ENCODE peak calls at places on chromosomes 12 and 14, in six cellular contexts. One of them, this sample, is unnamed.

GRCh38 chr12:46227616-46228015 is 41.2 kb downstream of the SLC38A1 start:
- DNase-seq in esophagus muscularis mucosa: no peak
- DNase-seq in HepG2: no peak
- DNase-seq in stomach: no peak
- DNase-seq in H1: no peak
- DNase-seq in sigmoid colon: no peak
- DNase-seq in this sample: no peak

GRCh38 chr12:93019240-93019910 is 90.3 kb upstream of the EEA1 start:
- DNase-seq in esophagus muscularis mucosa: no peak
- DNase-seq in HepG2: no peak
- DNase-seq in stomach: no peak
- DNase-seq in H1: no peak
- DNase-seq in sigmoid colon: no peak
- DNase-seq in this sample: no peak

GRCh38 chr12:3238196-3238595 is 161.0 kb downstream of the TSPAN9 start:
- DNase-seq in esophagus muscularis mucosa: no peak
- DNase-seq in HepG2: no peak
- DNase-seq in stomach: no peak
- DNase-seq in H1: no peak
- DNase-seq in sigmoid colon: no peak
- DNase-seq in this sample: no peak

GRCh38 chr12:118052324-118053070 is 8.5 kb downstream of the WSB2 start:
- DNase-seq in esophagus muscularis mucosa: no peak
- DNase-seq in HepG2: peak; percentile 99
- DNase-seq in stomach: peak; percentile 81
- DNase-seq in H1: no peak
- DNase-seq in sigmoid colon: peak; percentile 88
- DNase-seq in this sample: peak; percentile 63

GRCh38 chr14:105117710-105118385 is 50.7 kb downstream of the JAG2 start:
- DNase-seq in esophagus muscularis mucosa: no peak
- DNase-seq in HepG2: no peak
- DNase-seq in stomach: no peak
- DNase-seq in H1: no peak
- DNase-seq in sigmoid colon: no peak
- DNase-seq in this sample: peak; percentile 8

GRCh38 chr12:79206871-79207270 is 342.3 kb downstream of the SYT1 start:
- DNase-seq in esophagus muscularis mucosa: no peak
- DNase-seq in HepG2: no peak
- DNase-seq in stomach: no peak
- DNase-seq in H1: no peak
- DNase-seq in sigmoid colon: no peak
- DNase-seq in this sample: no peak

GRCh38 chr14:33848706-33849454 is 102.0 kb downstream of the EGLN3 start:
- DNase-seq in esophagus muscularis mucosa: peak; percentile 89
- DNase-seq in HepG2: peak; percentile 81
- DNase-seq in stomach: peak; percentile 78
- DNase-seq in H1: peak; percentile 89
- DNase-seq in sigmoid colon: peak; percentile 71
- DNase-seq in this sample: no peak

GRCh38 chr12:119334459-119335170 is at the start of gene CCDC60:
- DNase-seq in esophagus muscularis mucosa: no peak
- DNase-seq in HepG2: no peak
- DNase-seq in stomach: peak; percentile 41
- DNase-seq in H1: peak; percentile 93
- DNase-seq in sigmoid colon: no peak
- DNase-seq in this sample: no peak

GRCh38 chr12:49703647-49704137 is 3.5 kb downstream of the FMNL3 start:
- DNase-seq in esophagus muscularis mucosa: no peak
- DNase-seq in HepG2: no peak
- DNase-seq in stomach: no peak
- DNase-seq in H1: no peak
- DNase-seq in sigmoid colon: no peak
- DNase-seq in this sample: no peak

GRCh38 chr12:101795786-101796185 is 35.0 kb downstream of the GNPTAB start:
- DNase-seq in esophagus muscularis mucosa: no peak
- DNase-seq in HepG2: no peak
- DNase-seq in stomach: no peak
- DNase-seq in H1: no peak
- DNase-seq in sigmoid colon: no peak
- DNase-seq in this sample: no peak

GRCh38 chr14:104871145-104871655 is 6.1 kb downstream of the CEP170B start:
- DNase-seq in esophagus muscularis mucosa: no peak
- DNase-seq in HepG2: no peak
- DNase-seq in stomach: no peak
- DNase-seq in H1: no peak
- DNase-seq in sigmoid colon: peak; percentile 58
- DNase-seq in this sample: no peak

DNA sequence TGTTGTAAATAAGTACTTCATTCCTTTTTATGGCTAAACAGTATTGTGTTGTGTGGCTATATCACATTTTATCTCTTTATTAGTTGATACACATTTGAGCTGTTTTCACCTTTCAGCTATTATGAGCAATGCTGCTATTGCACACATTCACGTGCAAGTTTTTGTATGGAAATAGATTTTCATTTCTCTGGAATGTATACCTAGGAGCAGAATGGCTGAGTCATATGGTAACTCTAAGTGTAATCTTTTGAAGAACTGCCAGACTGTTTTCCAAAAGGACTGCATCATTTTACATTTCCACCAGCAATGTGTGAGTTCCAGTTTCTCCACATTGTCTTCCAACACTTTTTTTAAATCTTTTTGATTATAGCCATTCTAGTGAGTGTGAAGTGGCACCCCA is 134.0 kb downstream of the SRGAP1 start:
- DNase-seq in esophagus muscularis mucosa: no peak
- DNase-seq in HepG2: peak; percentile 4
- DNase-seq in stomach: no peak
- DNase-seq in H1: no peak
- DNase-seq in sigmoid colon: no peak
- DNase-seq in this sample: no peak
- H3K27ac ChIP-seq in esophagus muscularis mucosa: no peak overlapping the region
- H3K27ac ChIP-seq in HepG2: no peak overlapping the region
- H3K27ac ChIP-seq in stomach: no peak overlapping the region
- H3K27ac ChIP-seq in H1: no peak overlapping the region
- H3K27ac ChIP-seq in sigmoid colon: no peak overlapping the region
- H3K27ac ChIP-seq in this sample: no peak overlapping the region

DNA sequence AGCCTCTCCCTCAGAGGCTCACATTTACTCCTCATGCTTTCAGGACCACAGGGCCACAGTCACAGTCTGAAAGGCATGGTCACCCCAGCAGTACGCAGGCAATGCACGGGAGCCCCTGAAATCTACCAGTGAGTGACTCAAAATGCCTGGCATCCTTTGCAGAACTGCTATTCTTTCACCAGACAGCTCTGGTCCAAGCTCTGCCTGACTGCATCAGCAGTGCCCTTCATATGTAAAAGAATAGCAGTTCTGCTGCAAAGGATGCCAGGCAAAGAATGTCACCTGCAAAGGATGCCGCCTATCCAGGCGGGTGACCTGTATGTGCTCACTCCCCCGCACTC is 38.5 kb downstream of the LGMN start:
- DNase-seq in esophagus muscularis mucosa: no peak
- DNase-seq in HepG2: no peak
- DNase-seq in stomach: no peak
- DNase-seq in H1: no peak
- DNase-seq in sigmoid colon: no peak
- DNase-seq in this sample: no peak
- H3K36me3 ChIP-seq in esophagus muscularis mucosa: peaks cover 27% of the 10 kb centered on the region
- H3K36me3 ChIP-seq in HepG2: peaks cover 7% of the 10 kb centered on the region
- H3K36me3 ChIP-seq in stomach: peaks cover 83% of the 10 kb centered on the region
- H3K36me3 ChIP-seq in H1: peaks cover 4% of the 10 kb centered on the region
- H3K36me3 ChIP-seq in sigmoid colon: peaks cover 24% of the 10 kb centered on the region
- H3K36me3 ChIP-seq in this sample: no peaks in the 10 kb centered on the region

DNA sequence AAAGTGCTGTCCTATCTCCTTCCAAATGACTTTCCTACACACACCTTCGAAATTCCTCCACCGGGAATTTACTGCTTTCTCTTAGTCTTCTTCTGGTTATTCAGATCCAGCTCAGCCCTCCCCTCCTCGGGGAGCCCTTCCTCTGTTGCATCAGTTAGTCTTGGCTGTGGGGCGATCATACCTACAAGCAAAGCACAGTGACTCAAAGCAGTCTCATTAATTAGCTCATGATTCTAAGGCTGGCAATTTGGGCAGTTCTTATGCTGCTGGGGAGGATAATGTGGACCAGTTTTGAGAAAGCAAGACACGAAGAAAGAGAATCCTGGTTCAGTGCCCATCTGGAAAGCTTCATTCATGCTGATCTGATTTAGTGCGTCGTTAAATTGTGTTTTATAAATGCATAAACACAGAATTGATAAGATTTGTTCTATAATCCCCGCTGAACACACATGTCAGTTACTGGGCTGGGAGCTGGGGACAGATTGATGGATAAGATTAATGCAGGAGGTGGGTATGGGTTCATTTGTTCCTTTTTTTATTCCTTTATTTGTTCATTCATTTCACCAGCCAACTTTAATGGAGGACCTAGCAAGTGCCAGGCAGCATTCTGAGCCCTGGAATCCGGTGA is 9.3 kb upstream of the CLMN start:
- DNase-seq in esophagus muscularis mucosa: no peak
- DNase-seq in HepG2: no peak
- DNase-seq in stomach: no peak
- DNase-seq in H1: no peak
- DNase-seq in sigmoid colon: no peak
- DNase-seq in this sample: no peak
- TF ChIP-seq POLR2AphosphoS5 in esophagus muscularis mucosa: no peak
- TF ChIP-seq POLR2AphosphoS5 in HepG2: no peak
- TF ChIP-seq POLR2AphosphoS5 in stomach: no peak
- TF ChIP-seq POLR2AphosphoS5 in H1: no peak
- TF ChIP-seq POLR2AphosphoS5 in sigmoid colon: no peak
- TF ChIP-seq POLR2AphosphoS5 in this sample: no peak

GRCh38 chr12:52244615-52244994 is 11.6 kb downstream of the KRT7 start:
- DNase-seq in esophagus muscularis mucosa: no peak
- DNase-seq in HepG2: no peak
- DNase-seq in stomach: no peak
- DNase-seq in H1: no peak
- DNase-seq in sigmoid colon: peak; percentile 71
- DNase-seq in this sample: no peak
- H3K27ac ChIP-seq in esophagus muscularis mucosa: peak overlapping the region; percentile 65
- H3K27ac ChIP-seq in HepG2: no peak overlapping the region
- H3K27ac ChIP-seq in stomach: peak overlapping the region; percentile 77
- H3K27ac ChIP-seq in H1: no peak overlapping the region
- H3K27ac ChIP-seq in sigmoid colon: peak overlapping the region; percentile 50
- H3K27ac ChIP-seq in this sample: peak overlapping the region; percentile 97

GRCh38 chr12:122350444-122350843 is 72.0 kb downstream of the CLIP1 start:
- DNase-seq in esophagus muscularis mucosa: no peak
- DNase-seq in HepG2: no peak
- DNase-seq in stomach: no peak
- DNase-seq in H1: no peak
- DNase-seq in sigmoid colon: no peak
- DNase-seq in this sample: no peak

GRCh38 chr12:122355702-122356101 is 66.8 kb downstream of the CLIP1 start:
- DNase-seq in esophagus muscularis mucosa: no peak
- DNase-seq in HepG2: no peak
- DNase-seq in stomach: no peak
- DNase-seq in H1: no peak
- DNase-seq in sigmoid colon: no peak
- DNase-seq in this sample: no peak

GRCh38 chr12:122356192-122356635 is 66.3 kb downstream of the CLIP1 start:
- DNase-seq in esophagus muscularis mucosa: no peak
- DNase-seq in HepG2: peak; percentile 54
- DNase-seq in stomach: peak; percentile 50
- DNase-seq in H1: peak; percentile 66
- DNase-seq in sigmoid colon: no peak
- DNase-seq in this sample: no peak

GRCh38 chr12:122352394-122352793 is 70.1 kb downstream of the CLIP1 start:
- DNase-seq in esophagus muscularis mucosa: no peak
- DNase-seq in HepG2: no peak
- DNase-seq in stomach: no peak
- DNase-seq in H1: no peak
- DNase-seq in sigmoid colon: no peak
- DNase-seq in this sample: no peak

GRCh38 chr12:122354958-122355641 is 67.4 kb downstream of the CLIP1 start:
- DNase-seq in esophagus muscularis mucosa: no peak
- DNase-seq in HepG2: no peak
- DNase-seq in stomach: no peak
- DNase-seq in H1: no peak
- DNase-seq in sigmoid colon: no peak
- DNase-seq in this sample: no peak
- H3K36me3 ChIP-seq in esophagus muscularis mucosa: peaks cover 38% of the 10 kb centered on the region
- H3K36me3 ChIP-seq in HepG2: peaks cover 15% of the 10 kb centered on the region
- H3K36me3 ChIP-seq in stomach: peaks cover 73% of the 10 kb centered on the region
- H3K36me3 ChIP-seq in H1: peaks cover 4% of the 10 kb centered on the region
- H3K36me3 ChIP-seq in sigmoid colon: peaks cover 26% of the 10 kb centered on the region
- H3K36me3 ChIP-seq in this sample: peaks cover 3% of the 10 kb centered on the region

GRCh38 chr14:59253527-59253926 is 65.1 kb downstream of the DAAM1 start:
- DNase-seq in esophagus muscularis mucosa: no peak
- DNase-seq in HepG2: no peak
- DNase-seq in stomach: no peak
- DNase-seq in H1: no peak
- DNase-seq in sigmoid colon: no peak
- DNase-seq in this sample: no peak

GRCh38 chr14:59252772-59253500 is 64.5 kb downstream of the DAAM1 start:
- DNase-seq in esophagus muscularis mucosa: no peak
- DNase-seq in HepG2: no peak
- DNase-seq in stomach: no peak
- DNase-seq in H1: no peak
- DNase-seq in sigmoid colon: no peak
- DNase-seq in this sample: no peak

GRCh38 chr14:59254911-59255545 is 66.6 kb downstream of the DAAM1 start:
- DNase-seq in esophagus muscularis mucosa: no peak
- DNase-seq in HepG2: no peak
- DNase-seq in stomach: no peak
- DNase-seq in H1: no peak
- DNase-seq in sigmoid colon: peak; percentile 73
- DNase-seq in this sample: no peak

GRCh38 chr14:59251811-59252771 is 63.6 kb downstream of the DAAM1 start:
- DNase-seq in esophagus muscularis mucosa: no peak
- DNase-seq in HepG2: no peak
- DNase-seq in stomach: no peak
- DNase-seq in H1: no peak
- DNase-seq in sigmoid colon: no peak
- DNase-seq in this sample: no peak

GRCh38 chr14:59254146-59254910 is 65.9 kb downstream of the DAAM1 start:
- DNase-seq in esophagus muscularis mucosa: no peak
- DNase-seq in HepG2: no peak
- DNase-seq in stomach: peak; percentile 31
- DNase-seq in H1: no peak
- DNase-seq in sigmoid colon: peak; percentile 90
- DNase-seq in this sample: peak; percentile 71
- TF ChIP-seq POLR2AphosphoS5 in esophagus muscularis mucosa: peak; percentile 37
- TF ChIP-seq POLR2AphosphoS5 in HepG2: no peak
- TF ChIP-seq POLR2AphosphoS5 in stomach: no peak
- TF ChIP-seq POLR2AphosphoS5 in H1: no peak
- TF ChIP-seq POLR2AphosphoS5 in sigmoid colon: peak; percentile 67
- TF ChIP-seq POLR2AphosphoS5 in this sample: no peak

This sample was measured in breast epithelium.